ENCODE peak calls at places on chromosomes 3 and 15, in four cellular contexts. One of them, this sample, is unnamed.

GRCh38 chr15:101201411-101202174 is 50.3 kb downstream of the CHSY1 start:
- DNase-seq in H1: peak
- DNase-seq in GM12878: no peak
- DNase-seq in SK-N-SH: peak
- DNase-seq in this sample: no peak

GRCh38 chr15:93317772-93318171 is 228.8 kb upstream of the RGMA start:
- DNase-seq in GM12878: no peak
- DNase-seq in H1: no peak
- DNase-seq in SK-N-SH: no peak
- DNase-seq in this sample: no peak

GRCh38 chr3:117434881-117435412 is 725.4 kb downstream of the TUSC7 start:
- DNase-seq in GM12878: no peak
- DNase-seq in SK-N-SH: no peak
- DNase-seq in H1: no peak
- DNase-seq in this sample: no peak

GRCh38 chr3:56342475-56342874 is 125.8 kb downstream of the ERC2 start:
- DNase-seq in GM12878: no peak
- DNase-seq in SK-N-SH: no peak
- DNase-seq in H1: no peak
- DNase-seq in this sample: no peak

GRCh38 chr3:130504701-130505100 is 12.3 kb upstream of the COL6A6 start:
- DNase-seq in GM12878: no peak
- DNase-seq in SK-N-SH: no peak
- DNase-seq in H1: no peak
- DNase-seq in this sample: no peak

GRCh38 chr3:42394579-42395288 is 15.7 kb downstream of the LYZL4 start:
- DNase-seq in H1: no peak
- DNase-seq in GM12878: no peak
- DNase-seq in SK-N-SH: no peak
- DNase-seq in this sample: no peak

GRCh38 chr3:94423566-94423965 is 360.7 kb downstream of the NSUN3 start:
- DNase-seq in SK-N-SH: no peak
- DNase-seq in H1: no peak
- DNase-seq in GM12878: no peak
- DNase-seq in this sample: no peak

GRCh38 chr3:160869825-160870224 is 113.8 kb downstream of the PPM1L start:
- DNase-seq in H1: no peak
- DNase-seq in SK-N-SH: peak
- DNase-seq in GM12878: no peak
- DNase-seq in this sample: no peak

GRCh38 chr15:59157840-59158700 is 48.6 kb upstream of the LDHAL6B start:
- DNase-seq in H1: no peak
- DNase-seq in GM12878: no peak
- DNase-seq in SK-N-SH: no peak
- DNase-seq in this sample: no peak

GRCh38 chr3:197516517-197516889 is 39.3 kb downstream of the BDH1 start:
- DNase-seq in SK-N-SH: no peak
- DNase-seq in H1: no peak
- DNase-seq in GM12878: no peak
- DNase-seq in this sample: peak

GRCh38 chr3:57727096-57727495 is 29.0 kb upstream of the SLMAP start:
- DNase-seq in SK-N-SH: no peak
- DNase-seq in H1: no peak
- DNase-seq in GM12878: no peak
- DNase-seq in this sample: no peak

DNA sequence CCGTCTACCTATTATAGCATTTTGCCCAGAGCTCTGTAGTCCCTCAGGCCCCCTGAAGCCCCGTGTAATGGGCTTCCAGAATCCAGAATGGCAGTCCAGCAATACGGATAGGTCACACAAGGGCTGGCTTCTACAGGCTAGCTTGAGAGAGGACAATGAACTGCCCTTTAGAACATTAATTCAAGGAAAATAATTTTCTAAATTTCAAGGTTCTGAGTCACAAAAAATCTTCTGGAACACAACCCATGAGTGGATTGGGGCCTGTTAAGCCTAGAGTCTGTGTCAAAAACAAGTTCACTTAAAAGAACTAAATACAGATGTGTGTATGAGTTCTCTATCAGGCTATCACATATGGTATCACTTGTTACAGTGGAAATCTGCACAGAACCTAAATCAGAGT is 28.8 kb downstream of the DCP1A start:
- DNase-seq in SK-N-SH: no peak
- DNase-seq in H1: no peak
- DNase-seq in GM12878: no peak
- DNase-seq in this sample: no peak
- TF ChIP-seq SIN3A in SK-N-SH: no peak
- TF ChIP-seq SIN3A in H1: no peak
- TF ChIP-seq SIN3A in GM12878: no peak
- TF ChIP-seq SIN3A in this sample: no peak

DNA sequence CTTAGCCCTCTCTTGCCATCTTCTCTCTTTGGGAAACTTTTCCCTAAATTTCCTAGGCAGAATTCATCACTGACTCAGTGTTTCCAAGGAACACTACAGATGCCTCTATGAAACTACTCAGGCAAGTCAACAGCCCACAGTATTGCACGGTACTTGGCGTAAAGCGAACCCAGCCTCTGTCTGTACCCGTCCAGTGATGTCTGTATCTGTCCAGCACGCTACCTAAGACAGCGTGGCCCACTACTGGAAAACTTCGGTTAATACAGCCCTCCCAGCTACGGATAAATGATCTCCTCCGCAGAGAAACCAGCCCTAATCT is 467 bp downstream of the SKIC8 start:
- DNase-seq in GM12878: no peak
- DNase-seq in SK-N-SH: no peak
- DNase-seq in H1: no peak
- DNase-seq in this sample: no peak
- TF ChIP-seq TCF12 in GM12878: no peak
- TF ChIP-seq TCF12 in SK-N-SH: no peak
- TF ChIP-seq TCF12 in H1: no peak
- TF ChIP-seq TCF12 in this sample: no peak

DNA sequence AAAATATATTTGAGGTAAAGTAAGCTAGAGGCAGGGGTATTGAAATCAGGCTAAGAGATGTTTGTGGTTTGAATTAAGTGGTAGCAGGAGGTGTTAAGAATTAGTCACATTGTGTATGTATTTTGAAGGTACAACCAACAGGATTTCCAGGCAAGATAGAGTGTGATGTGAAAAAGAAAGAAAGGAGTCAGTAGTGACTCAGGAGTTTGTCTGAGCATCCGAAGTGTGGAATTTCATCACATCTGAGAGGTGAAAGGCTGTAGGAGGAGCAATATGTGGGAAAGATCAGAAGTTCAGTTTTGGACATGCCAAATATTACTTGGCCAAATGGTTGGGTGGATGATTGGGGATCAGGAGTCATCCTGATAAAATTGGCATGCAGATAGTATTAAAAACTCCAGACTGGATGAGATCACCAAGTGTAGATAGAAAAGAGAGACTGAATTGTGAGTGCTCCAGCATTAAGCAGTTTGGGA is 32.1 kb upstream of the EBLN2 start:
- DNase-seq in GM12878: no peak
- DNase-seq in SK-N-SH: no peak
- DNase-seq in H1: no peak
- DNase-seq in this sample: peak
- TF ChIP-seq SIN3A in GM12878: no peak
- TF ChIP-seq SIN3A in SK-N-SH: no peak
- TF ChIP-seq SIN3A in H1: no peak
- TF ChIP-seq SIN3A in this sample: no peak

DNA sequence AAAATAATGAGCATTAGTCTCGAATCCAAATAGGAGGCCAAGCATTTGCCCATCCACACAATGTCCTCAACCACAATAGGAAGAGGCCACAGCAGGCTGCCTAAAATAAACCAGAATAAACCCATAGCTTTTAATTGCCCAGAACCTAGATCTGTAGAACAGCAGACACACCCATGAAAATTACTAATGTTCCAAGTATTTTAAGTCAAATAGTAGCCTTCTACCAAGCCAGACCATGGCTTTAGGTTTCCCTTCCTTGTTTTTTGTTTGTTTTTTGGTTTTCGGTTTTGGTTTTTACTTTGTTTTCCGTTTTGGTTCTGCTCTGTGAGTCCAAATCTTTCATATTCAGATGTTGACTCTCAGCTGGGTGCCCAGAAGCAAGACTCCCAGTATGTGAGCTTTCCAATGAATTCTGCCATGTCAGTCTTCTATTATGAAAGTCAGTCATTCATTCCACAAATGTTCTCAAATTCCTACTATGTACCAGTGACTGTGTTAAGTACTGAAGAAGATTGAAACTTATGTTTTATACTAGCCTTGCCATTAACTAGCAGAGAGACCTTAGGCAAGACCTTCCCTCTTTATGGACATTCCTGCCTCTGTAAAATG is 57.8 kb upstream of the BOC start:
- DNase-seq in GM12878: peak
- DNase-seq in H1: no peak
- DNase-seq in SK-N-SH: no peak
- DNase-seq in this sample: no peak
- TF ChIP-seq TCF12 in GM12878: no peak
- TF ChIP-seq TCF12 in H1: no peak
- TF ChIP-seq TCF12 in SK-N-SH: no peak
- TF ChIP-seq TCF12 in this sample: no peak

DNA sequence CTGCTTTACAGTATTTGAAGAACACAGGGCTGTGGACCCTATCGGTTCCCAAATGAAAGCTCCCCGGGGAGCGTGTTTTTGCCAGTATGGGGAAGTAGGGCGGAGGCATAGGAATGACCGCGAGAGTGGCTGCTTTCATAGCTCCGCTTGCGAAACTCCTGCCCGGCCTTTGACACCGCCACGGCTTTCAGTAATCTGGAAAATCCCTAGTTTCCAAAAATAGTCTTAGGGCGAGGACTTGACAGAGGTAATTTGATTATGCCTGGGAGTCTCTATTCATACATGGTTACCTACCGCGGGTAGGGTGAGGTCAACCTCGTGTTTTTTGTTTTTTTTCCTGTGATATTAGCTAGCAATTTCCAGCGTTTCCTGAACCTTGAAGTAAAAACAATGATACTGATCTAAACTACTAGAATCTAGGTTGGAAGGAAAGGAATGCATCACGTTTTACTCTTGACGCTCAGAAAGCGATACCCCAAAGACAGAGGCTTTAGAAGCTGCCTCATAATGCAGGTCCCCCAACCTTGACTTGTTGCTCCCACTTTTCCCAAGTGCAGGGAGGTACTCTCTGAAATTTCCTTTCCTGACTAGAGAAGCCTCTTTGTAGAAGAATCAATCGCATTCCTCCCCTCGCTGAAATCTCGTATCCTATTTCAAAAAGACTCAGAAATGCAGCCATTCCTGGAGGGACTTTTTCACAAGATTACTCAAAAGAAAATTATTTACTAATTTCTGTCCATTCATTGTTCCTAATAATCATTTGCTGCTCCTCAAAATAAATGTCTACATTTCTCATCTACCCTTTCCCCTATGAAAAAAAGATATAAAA is 919 bp upstream of the CCNL1 start:
- DNase-seq in GM12878: no peak
- DNase-seq in SK-N-SH: peak
- DNase-seq in H1: no peak
- DNase-seq in this sample: peak
- TF ChIP-seq SIN3A in GM12878: no peak
- TF ChIP-seq SIN3A in SK-N-SH: no peak
- TF ChIP-seq SIN3A in H1: no peak
- TF ChIP-seq SIN3A in this sample: no peak

GRCh38 chr3:37700849-37701248 is 160.8 kb upstream of the CTDSPL start:
- DNase-seq in H1: no peak
- DNase-seq in SK-N-SH: peak
- DNase-seq in GM12878: no peak
- DNase-seq in this sample: no peak

GRCh38 chr3:37693791-37694194 is 167.9 kb upstream of the CTDSPL start:
- DNase-seq in GM12878: no peak
- DNase-seq in SK-N-SH: no peak
- DNase-seq in H1: no peak
- DNase-seq in this sample: no peak

GRCh38 chr3:37695138-37695537 is 166.5 kb upstream of the CTDSPL start:
- DNase-seq in SK-N-SH: no peak
- DNase-seq in H1: no peak
- DNase-seq in GM12878: no peak
- DNase-seq in this sample: no peak

GRCh38 chr3:37694236-37694635 is 167.4 kb upstream of the CTDSPL start:
- DNase-seq in SK-N-SH: no peak
- DNase-seq in GM12878: no peak
- DNase-seq in H1: no peak
- DNase-seq in this sample: no peak

DNA sequence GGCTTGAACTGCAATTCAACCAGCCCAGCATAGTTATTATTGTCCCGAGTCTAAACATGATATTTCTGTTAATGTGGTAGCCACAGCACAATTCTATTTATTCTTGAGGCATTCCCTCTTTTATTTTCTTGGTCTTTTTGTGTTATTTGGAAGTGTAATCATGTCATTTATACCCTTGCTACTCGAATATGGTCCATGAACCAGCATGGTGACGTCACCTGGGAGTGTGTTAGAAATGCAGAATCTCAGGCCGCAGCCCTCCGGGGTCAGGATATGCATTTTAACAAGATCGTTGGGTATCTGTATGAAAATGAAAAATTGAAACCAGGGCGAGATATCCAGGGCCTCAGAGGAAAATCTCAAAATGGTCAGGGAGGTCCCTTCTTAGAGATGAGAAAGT is 165.0 kb upstream of the CTDSPL start:
- DNase-seq in SK-N-SH: no peak
- DNase-seq in GM12878: no peak
- DNase-seq in H1: no peak
- DNase-seq in this sample: no peak
- TF ChIP-seq TCF12 in SK-N-SH: no peak
- TF ChIP-seq TCF12 in GM12878: no peak
- TF ChIP-seq TCF12 in H1: no peak
- TF ChIP-seq TCF12 in this sample: no peak

GRCh38 chr3:65401359-65401810 is 637.3 kb downstream of the MAGI1 start:
- DNase-seq in SK-N-SH: no peak
- DNase-seq in GM12878: no peak
- DNase-seq in H1: no peak
- DNase-seq in this sample: no peak
- TF ChIP-seq SIN3A in SK-N-SH: no peak
- TF ChIP-seq SIN3A in GM12878: no peak
- TF ChIP-seq SIN3A in H1: peak
- TF ChIP-seq SIN3A in this sample: no peak

This sample was measured in HepG2.